ENCODE peak calls at places on chromosome 10, in seven cellular contexts. One of them, this sample, is unnamed.

GRCh38 chr10:92753865-92754264 is 64.1 kb downstream of the HHEX start:
- DNase-seq in progenitor cell of endocrine pancreas: no peak
- DNase-seq in A549: no peak
- DNase-seq in Caco-2: no peak
- DNase-seq in activated CD8-positive, alpha-beta T cell treated with anti-CD3 and anti-CD28 coated beads for 36 hours: no peak
- DNase-seq in fibroblast of lung: no peak
- DNase-seq in tibial artery: no peak
- DNase-seq in this sample: no peak

GRCh38 chr10:78398385-78398784 is 364.7 kb downstream of the RPS24 start:
- DNase-seq in A549: no peak
- DNase-seq in tibial artery: no peak
- DNase-seq in activated CD8-positive, alpha-beta T cell treated with anti-CD3 and anti-CD28 coated beads for 36 hours: no peak
- DNase-seq in fibroblast of lung: no peak
- DNase-seq in Caco-2: no peak
- DNase-seq in progenitor cell of endocrine pancreas: no peak
- DNase-seq in this sample: no peak

GRCh38 chr10:62934258-62934657 is 118.1 kb upstream of the EGR2 start:
- DNase-seq in fibroblast of lung: no peak
- DNase-seq in activated CD8-positive, alpha-beta T cell treated with anti-CD3 and anti-CD28 coated beads for 36 hours: no peak
- DNase-seq in tibial artery: no peak
- DNase-seq in A549: no peak
- DNase-seq in progenitor cell of endocrine pancreas: no peak
- DNase-seq in Caco-2: no peak
- DNase-seq in this sample: no peak

GRCh38 chr10:35940067-35940989 is 298.2 kb upstream of the FZD8 start:
- DNase-seq in fibroblast of lung: peak; percentile 64
- DNase-seq in A549: no peak
- DNase-seq in progenitor cell of endocrine pancreas: no peak
- DNase-seq in activated CD8-positive, alpha-beta T cell treated with anti-CD3 and anti-CD28 coated beads for 36 hours: no peak
- DNase-seq in Caco-2: no peak
- DNase-seq in tibial artery: no peak
- DNase-seq in this sample: no peak

GRCh38 chr10:93073539-93074136 is at the start of gene CYP26A1:
- DNase-seq in fibroblast of lung: no peak
- DNase-seq in activated CD8-positive, alpha-beta T cell treated with anti-CD3 and anti-CD28 coated beads for 36 hours: peak; percentile 22
- DNase-seq in tibial artery: no peak
- DNase-seq in A549: peak; percentile 51
- DNase-seq in progenitor cell of endocrine pancreas: no peak
- DNase-seq in Caco-2: no peak
- DNase-seq in this sample: no peak

GRCh38 chr10:50322075-50322474 is 70.8 kb upstream of the ASAH2 start:
- DNase-seq in progenitor cell of endocrine pancreas: no peak
- DNase-seq in A549: no peak
- DNase-seq in Caco-2: no peak
- DNase-seq in tibial artery: no peak
- DNase-seq in fibroblast of lung: peak; percentile 72
- DNase-seq in activated CD8-positive, alpha-beta T cell treated with anti-CD3 and anti-CD28 coated beads for 36 hours: peak; percentile 19
- DNase-seq in this sample: no peak

GRCh38 chr10:91340613-91341362 is 69.4 kb upstream of the HECTD2 start:
- DNase-seq in progenitor cell of endocrine pancreas: no peak
- DNase-seq in fibroblast of lung: peak; percentile 58
- DNase-seq in A549: no peak
- DNase-seq in activated CD8-positive, alpha-beta T cell treated with anti-CD3 and anti-CD28 coated beads for 36 hours: no peak
- DNase-seq in tibial artery: peak; percentile 69
- DNase-seq in Caco-2: no peak
- DNase-seq in this sample: no peak

GRCh38 chr10:50557130-50557682 is 66.5 kb downstream of the SGMS1 start:
- DNase-seq in fibroblast of lung: no peak
- DNase-seq in Caco-2: no peak
- DNase-seq in progenitor cell of endocrine pancreas: no peak
- DNase-seq in tibial artery: no peak
- DNase-seq in A549: no peak
- DNase-seq in activated CD8-positive, alpha-beta T cell treated with anti-CD3 and anti-CD28 coated beads for 36 hours: no peak
- DNase-seq in this sample: no peak

GRCh38 chr10:71838264-71839211 is 12.5 kb downstream of the PSAP start:
- DNase-seq in progenitor cell of endocrine pancreas: no peak
- DNase-seq in Caco-2: no peak
- DNase-seq in activated CD8-positive, alpha-beta T cell treated with anti-CD3 and anti-CD28 coated beads for 36 hours: no peak
- DNase-seq in A549: no peak
- DNase-seq in tibial artery: no peak
- DNase-seq in fibroblast of lung: no peak
- DNase-seq in this sample: no peak

GRCh38 chr10:126705131-126705530 is 34.6 kb upstream of the C10orf90 start:
- DNase-seq in fibroblast of lung: no peak
- DNase-seq in activated CD8-positive, alpha-beta T cell treated with anti-CD3 and anti-CD28 coated beads for 36 hours: no peak
- DNase-seq in progenitor cell of endocrine pancreas: no peak
- DNase-seq in tibial artery: no peak
- DNase-seq in Caco-2: no peak
- DNase-seq in A549: no peak
- DNase-seq in this sample: no peak

GRCh38 chr10:260819-261429 is 125.7 kb downstream of the ZMYND11 start:
- DNase-seq in Caco-2: no peak
- DNase-seq in fibroblast of lung: no peak
- DNase-seq in activated CD8-positive, alpha-beta T cell treated with anti-CD3 and anti-CD28 coated beads for 36 hours: no peak
- DNase-seq in tibial artery: no peak
- DNase-seq in A549: no peak
- DNase-seq in progenitor cell of endocrine pancreas: no peak
- DNase-seq in this sample: no peak

GRCh38 chr10:3848005-3848767 is 63.2 kb upstream of the KLF6 start:
- DNase-seq in fibroblast of lung: peak; percentile 69
- DNase-seq in tibial artery: no peak
- DNase-seq in Caco-2: no peak
- DNase-seq in A549: no peak
- DNase-seq in progenitor cell of endocrine pancreas: no peak
- DNase-seq in activated CD8-positive, alpha-beta T cell treated with anti-CD3 and anti-CD28 coated beads for 36 hours: no peak
- DNase-seq in this sample: no peak

GRCh38 chr10:113045155-113046055 is 95.4 kb downstream of the TCF7L2 start:
- DNase-seq in Caco-2: no peak
- DNase-seq in activated CD8-positive, alpha-beta T cell treated with anti-CD3 and anti-CD28 coated beads for 36 hours: no peak
- DNase-seq in A549: no peak
- DNase-seq in tibial artery: no peak
- DNase-seq in progenitor cell of endocrine pancreas: no peak
- DNase-seq in fibroblast of lung: peak; percentile 83
- DNase-seq in this sample: no peak

GRCh38 chr10:118663176-118663575 is 67.7 kb upstream of the PRLHR start:
- DNase-seq in progenitor cell of endocrine pancreas: no peak
- DNase-seq in A549: no peak
- DNase-seq in activated CD8-positive, alpha-beta T cell treated with anti-CD3 and anti-CD28 coated beads for 36 hours: no peak
- DNase-seq in Caco-2: no peak
- DNase-seq in tibial artery: no peak
- DNase-seq in fibroblast of lung: no peak
- DNase-seq in this sample: no peak

GRCh38 chr10:114044251-114045070 is 795 bp downstream of the ADRB1 start:
- DNase-seq in A549: no peak
- DNase-seq in progenitor cell of endocrine pancreas: no peak
- DNase-seq in Caco-2: no peak
- DNase-seq in activated CD8-positive, alpha-beta T cell treated with anti-CD3 and anti-CD28 coated beads for 36 hours: peak; percentile 37
- DNase-seq in tibial artery: no peak
- DNase-seq in fibroblast of lung: no peak
- DNase-seq in this sample: no peak

GRCh38 chr10:60186315-60187071 is 203.2 kb downstream of the ANK3 start:
- DNase-seq in progenitor cell of endocrine pancreas: no peak
- DNase-seq in tibial artery: peak; percentile 75
- DNase-seq in activated CD8-positive, alpha-beta T cell treated with anti-CD3 and anti-CD28 coated beads for 36 hours: no peak
- DNase-seq in Caco-2: no peak
- DNase-seq in fibroblast of lung: peak; percentile 86
- DNase-seq in A549: peak; percentile 6
- DNase-seq in this sample: no peak

GRCh38 chr10:133309720-133310398 is 1.1 kb downstream of the ZNF511 start:
- DNase-seq in A549: no peak
- DNase-seq in tibial artery: no peak
- DNase-seq in activated CD8-positive, alpha-beta T cell treated with anti-CD3 and anti-CD28 coated beads for 36 hours: no peak
- DNase-seq in progenitor cell of endocrine pancreas: no peak
- DNase-seq in Caco-2: no peak
- DNase-seq in fibroblast of lung: no peak
- DNase-seq in this sample: no peak
- TF ChIP-seq CTCF in A549: no peak
- TF ChIP-seq CTCF in tibial artery: no peak
- TF ChIP-seq CTCF in activated CD8-positive, alpha-beta T cell treated with anti-CD3 and anti-CD28 coated beads for 36 hours: no peak
- TF ChIP-seq CTCF in progenitor cell of endocrine pancreas: no peak
- TF ChIP-seq CTCF in Caco-2: no peak
- TF ChIP-seq CTCF in fibroblast of lung: no peak
- TF ChIP-seq CTCF in this sample: no peak

GRCh38 chr10:131978851-131979250 is 2.9 kb downstream of the BNIP3 start:
- DNase-seq in progenitor cell of endocrine pancreas: no peak
- DNase-seq in A549: no peak
- DNase-seq in Caco-2: no peak
- DNase-seq in fibroblast of lung: no peak
- DNase-seq in tibial artery: no peak
- DNase-seq in activated CD8-positive, alpha-beta T cell treated with anti-CD3 and anti-CD28 coated beads for 36 hours: no peak
- DNase-seq in this sample: no peak

GRCh38 chr10:131977323-131978096 is 4.2 kb downstream of the BNIP3 start:
- DNase-seq in A549: no peak
- DNase-seq in activated CD8-positive, alpha-beta T cell treated with anti-CD3 and anti-CD28 coated beads for 36 hours: no peak
- DNase-seq in tibial artery: peak; percentile 27
- DNase-seq in progenitor cell of endocrine pancreas: no peak
- DNase-seq in fibroblast of lung: no peak
- DNase-seq in Caco-2: no peak
- DNase-seq in this sample: no peak

GRCh38 chr10:131979336-131979735 is 2.4 kb downstream of the BNIP3 start:
- DNase-seq in fibroblast of lung: no peak
- DNase-seq in tibial artery: peak; percentile 48
- DNase-seq in A549: no peak
- DNase-seq in Caco-2: no peak
- DNase-seq in progenitor cell of endocrine pancreas: no peak
- DNase-seq in activated CD8-positive, alpha-beta T cell treated with anti-CD3 and anti-CD28 coated beads for 36 hours: no peak
- DNase-seq in this sample: no peak

GRCh38 chr10:131979821-131980270 is 1.9 kb downstream of the BNIP3 start:
- DNase-seq in tibial artery: peak; percentile 71
- DNase-seq in Caco-2: no peak
- DNase-seq in A549: no peak
- DNase-seq in fibroblast of lung: peak; percentile 46
- DNase-seq in progenitor cell of endocrine pancreas: no peak
- DNase-seq in activated CD8-positive, alpha-beta T cell treated with anti-CD3 and anti-CD28 coated beads for 36 hours: no peak
- DNase-seq in this sample: no peak

DNA sequence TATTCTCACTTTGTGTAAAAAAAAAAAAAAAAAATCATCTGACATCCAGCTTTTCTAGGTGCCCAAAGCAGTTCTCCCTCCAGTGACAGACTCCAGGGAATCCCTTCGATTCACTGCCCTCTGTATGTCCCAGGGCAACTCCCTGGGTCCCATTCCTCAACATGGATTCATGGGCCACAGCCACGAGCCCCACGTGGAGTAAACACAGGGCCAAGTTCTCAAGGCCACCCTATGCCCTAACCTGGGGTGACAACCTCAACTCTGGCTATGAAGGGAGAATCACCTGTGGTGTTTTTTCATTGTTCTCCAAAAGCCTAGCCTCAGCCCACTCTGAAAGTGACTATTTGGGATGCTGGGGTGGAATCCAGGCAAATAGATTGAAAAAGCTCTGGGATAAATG is 3.4 kb downstream of the BNIP3 start:
- DNase-seq in Caco-2: no peak
- DNase-seq in tibial artery: peak; percentile 31
- DNase-seq in activated CD8-positive, alpha-beta T cell treated with anti-CD3 and anti-CD28 coated beads for 36 hours: no peak
- DNase-seq in fibroblast of lung: no peak
- DNase-seq in progenitor cell of endocrine pancreas: no peak
- DNase-seq in A549: no peak
- DNase-seq in this sample: no peak
- TF ChIP-seq CTCF in Caco-2: no peak
- TF ChIP-seq CTCF in tibial artery: no peak
- TF ChIP-seq CTCF in activated CD8-positive, alpha-beta T cell treated with anti-CD3 and anti-CD28 coated beads for 36 hours: no peak
- TF ChIP-seq CTCF in fibroblast of lung: no peak
- TF ChIP-seq CTCF in progenitor cell of endocrine pancreas: no peak
- TF ChIP-seq CTCF in A549: no peak
- TF ChIP-seq CTCF in this sample: no peak

DNA sequence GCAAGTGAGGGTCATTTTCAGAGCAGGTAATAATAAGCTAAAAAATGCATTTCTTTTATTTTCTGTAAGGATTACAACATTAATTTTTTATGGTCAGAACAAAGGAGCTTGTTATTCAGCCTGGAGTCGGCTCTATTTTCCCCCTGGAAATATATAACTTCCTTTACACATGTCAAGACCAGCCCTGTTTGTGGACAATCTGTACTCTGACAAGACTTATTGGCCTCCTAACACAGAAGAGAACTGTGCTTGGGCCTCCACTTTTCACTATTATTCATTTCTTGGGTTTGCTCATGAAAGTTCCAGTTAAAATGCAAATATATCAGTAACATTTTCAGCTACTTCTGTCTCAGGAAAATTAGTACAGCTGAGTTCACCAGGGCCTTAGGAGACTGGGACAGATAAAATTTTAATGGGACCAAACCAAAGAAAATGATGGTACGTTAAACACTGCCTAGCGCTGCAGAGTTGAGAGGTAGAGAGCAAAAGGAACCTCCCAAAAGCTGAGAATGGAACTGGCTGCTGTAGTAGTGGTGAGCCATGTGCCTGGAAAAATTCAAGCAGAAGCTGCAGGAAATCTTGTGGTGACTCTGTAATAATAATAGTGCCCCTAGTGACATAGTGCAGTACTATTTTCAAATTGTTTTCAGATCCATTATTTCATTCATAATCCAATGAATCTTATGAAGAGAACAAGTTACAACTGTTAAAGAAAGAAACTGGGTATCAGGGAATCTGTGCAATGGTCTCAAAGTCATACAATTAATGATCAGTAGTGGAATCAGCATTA is 227.2 kb upstream of the KIAA1217 start:
- DNase-seq in fibroblast of lung: no peak
- DNase-seq in progenitor cell of endocrine pancreas: no peak
- DNase-seq in A549: no peak
- DNase-seq in tibial artery: no peak
- DNase-seq in activated CD8-positive, alpha-beta T cell treated with anti-CD3 and anti-CD28 coated beads for 36 hours: no peak
- DNase-seq in Caco-2: no peak
- DNase-seq in this sample: no peak
- TF ChIP-seq CTCF in fibroblast of lung: no peak
- TF ChIP-seq CTCF in progenitor cell of endocrine pancreas: peak; percentile 43
- TF ChIP-seq CTCF in A549: no peak
- TF ChIP-seq CTCF in tibial artery: no peak
- TF ChIP-seq CTCF in activated CD8-positive, alpha-beta T cell treated with anti-CD3 and anti-CD28 coated beads for 36 hours: no peak
- TF ChIP-seq CTCF in Caco-2: peak; percentile 19
- TF ChIP-seq CTCF in this sample: no peak

DNA sequence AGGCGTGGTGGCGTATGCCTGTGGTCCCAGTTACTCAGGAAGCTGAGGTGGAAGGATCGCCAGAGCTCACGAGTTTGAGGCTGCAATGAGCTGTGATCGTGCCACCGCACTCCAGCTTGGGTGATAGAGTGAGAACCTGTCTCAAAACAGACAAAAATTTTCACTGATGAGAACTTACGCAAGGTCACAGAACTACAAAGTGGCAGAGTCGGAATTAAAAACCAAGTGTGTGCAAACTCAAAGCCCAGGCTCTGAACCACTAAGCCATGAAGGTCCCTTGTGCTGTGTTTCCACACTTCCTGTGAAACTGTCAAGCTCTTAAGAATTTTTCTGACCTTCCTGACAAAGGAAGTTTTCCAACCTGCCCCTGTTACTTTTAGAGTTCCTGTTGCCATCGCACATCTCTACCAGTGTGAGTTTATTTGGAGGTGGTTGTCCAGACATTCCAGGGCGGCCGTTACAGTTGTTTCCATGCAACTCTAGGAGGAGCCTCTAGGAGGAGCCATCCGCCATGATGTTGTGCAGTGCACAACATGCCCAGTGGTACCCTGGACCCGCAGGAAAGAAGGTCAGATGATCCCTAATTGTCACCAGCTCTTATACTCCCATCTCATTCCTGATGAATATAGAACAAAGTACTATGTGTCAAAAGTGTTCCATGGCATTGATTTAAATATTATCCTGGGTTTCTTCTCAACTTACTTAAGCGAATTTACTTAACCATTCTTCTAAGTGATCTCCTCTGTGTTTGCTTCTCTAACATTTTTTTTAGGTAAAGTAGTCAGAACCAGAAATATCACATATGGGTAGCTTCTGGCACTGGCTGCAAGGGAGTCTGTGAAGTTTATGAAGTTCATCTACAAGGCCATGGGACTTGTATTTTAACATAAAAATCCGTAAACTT is 49.0 kb upstream of the LYZL1 start:
- DNase-seq in progenitor cell of endocrine pancreas: no peak
- DNase-seq in tibial artery: no peak
- DNase-seq in fibroblast of lung: peak; percentile 31
- DNase-seq in A549: peak; percentile 34
- DNase-seq in activated CD8-positive, alpha-beta T cell treated with anti-CD3 and anti-CD28 coated beads for 36 hours: peak; percentile 6
- DNase-seq in Caco-2: peak; percentile 74
- DNase-seq in this sample: no peak
- TF ChIP-seq CTCF in progenitor cell of endocrine pancreas: peak; percentile 50
- TF ChIP-seq CTCF in tibial artery: no peak
- TF ChIP-seq CTCF in fibroblast of lung: peak; percentile 37
- TF ChIP-seq CTCF in A549: peak; percentile 53
- TF ChIP-seq CTCF in activated CD8-positive, alpha-beta T cell treated with anti-CD3 and anti-CD28 coated beads for 36 hours: peak; percentile 24
- TF ChIP-seq CTCF in Caco-2: peak; percentile 79
- TF ChIP-seq CTCF in this sample: no peak